ENCODE peak calls at places on chromosomes 16 and 17, in ten cellular contexts. U, B, M, V, X, S, W, Z, E and K are unnamed samples. For H3K4me1 and H3K9me3, the result is how much of the 10 kb centered on the place peaks cover.

GRCh38 chr16:2428787-2429036 is 535 bp upstream of the CCNF start:
- DNase-seq in V (no peak), W (no peak), Z (no peak), X (no peak), U (no peak), B (no peak), S (no peak), M (no peak), E (no peak), K (no peak)

GRCh38 chr17:34562387-34562786 is 17.0 kb upstream of the TMEM132E start:
- DNase-seq in S (peak), V (no peak), X (no peak), M (no peak), W (no peak), Z (no peak), U (no peak), B (no peak), E (peak), K (no peak)

GRCh38 chr16:10078541-10078949 is 103.7 kb downstream of the GRIN2A start:
- DNase-seq in Z (no peak), W (no peak), B (no peak), E (peak), M (no peak), U (no peak), V (no peak), S (no peak), X (no peak), K (no peak)

GRCh38 chr16:46885960-46886763 is 2.0 kb downstream of the GPT2 start:
- DNase-seq in S (no peak), Z (no peak), X (no peak), E (peak), U (no peak), B (no peak), W (no peak), V (no peak), M (no peak), K (no peak)

GRCh38 chr17:3015890-3016289 is 47.5 kb downstream of the OR1D5 start:
- DNase-seq in B (no peak), S (no peak), V (no peak), W (no peak), U (no peak), E (no peak), Z (no peak), M (no peak), X (no peak), K (no peak)

GRCh38 chr17:42667088-42667951 is 8.2 kb downstream of the TUBG2 start:
- DNase-seq in W (no peak), E (no peak), S (peak), U (peak), B (peak), V (no peak), M (no peak), X (no peak), Z (no peak), K (peak)

GRCh38 chr16:68069511-68070248 is 15.5 kb upstream of the NFATC3 start:
- DNase-seq in U (no peak), W (peak), E (peak), M (peak), S (no peak), Z (peak), B (peak), X (no peak), V (peak), K (peak)

GRCh38 chr16:84360170-84360569 is 8.2 kb upstream of the ATP2C2 start:
- DNase-seq in V (no peak), W (no peak), Z (no peak), B (no peak), M (peak), E (no peak), X (no peak), U (no peak), S (no peak), K (no peak)

GRCh38 chr16:85636234-85636812 is 23.2 kb downstream of the GSE1 start:
- DNase-seq in V (no peak), W (no peak), Z (no peak), X (no peak), E (no peak), U (no peak), S (no peak), B (peak), M (no peak), K (no peak)

GRCh38 chr16:75058815-75059214 is 57.8 kb downstream of the LDHD start:
- DNase-seq in V (no peak), U (no peak), E (no peak), W (no peak), B (no peak), Z (no peak), X (no peak), M (no peak), S (no peak), K (no peak)

GRCh38 chr16:67658849-67659674 is 998 bp downstream of the ACD start:
- DNase-seq in U (no peak), S (no peak), M (no peak), E (no peak), X (no peak), Z (no peak), B (no peak), V (no peak), W (no peak), K (no peak)

GRCh38 chr17:51036084-51036483 is 84.6 kb downstream of the SPAG9 start:
- DNase-seq in Z (no peak), W (no peak), U (no peak), X (no peak), E (no peak), S (no peak), M (no peak), V (no peak), B (no peak), K (no peak)

GRCh38 chr17:4658478-4659305 is 17.2 kb upstream of the ALOX15 start:
- DNase-seq in X (no peak), S (peak), V (no peak), B (no peak), M (no peak), W (no peak), E (peak), U (no peak), Z (no peak), K (no peak)

GRCh38 chr16:53341787-53342186 is 92.5 kb upstream of the RBL2 start:
- DNase-seq in S (no peak), E (no peak), B (no peak), U (no peak), Z (no peak), V (no peak), W (no peak), X (no peak), M (no peak), K (no peak)

GRCh38 chr17:50109785-50110184 is 14.6 kb downstream of the PDK2 start:
- DNase-seq in V (no peak), B (peak), M (peak), U (no peak), E (no peak), S (no peak), X (no peak), W (no peak), Z (no peak), K (no peak)

GRCh38 chr17:33730131-33730530 is 437.0 kb upstream of the ASIC2 start:
- DNase-seq in M (no peak), W (no peak), S (no peak), Z (no peak), U (no peak), V (no peak), B (no peak), E (no peak), X (no peak), K (no peak)

GRCh38 chr17:66805567-66805966 is 29.4 kb upstream of the CACNG5 start:
- DNase-seq in U (no peak), S (no peak), B (no peak), X (no peak), E (no peak), M (no peak), V (no peak), Z (no peak), W (no peak), K (no peak)

GRCh38 chr16:54284319-54284930 is 2.2 kb downstream of the IRX3 start:
- DNase-seq in Z (no peak), E (no peak), V (no peak), B (no peak), X (no peak), U (no peak), M (no peak), S (no peak), W (no peak), K (peak)

GRCh38 chr17:41802961-41803682 is 8.6 kb downstream of the P3H4 start:
- DNase-seq in Z (no peak), M (no peak), E (no peak), W (no peak), U (no peak), B (no peak), V (no peak), S (no peak), X (no peak), K (no peak)

GRCh38 chr17:43366809-43367587 is 31.8 kb upstream of the ARL4D start:
- DNase-seq in U (no peak), S (no peak), M (no peak), B (no peak), W (no peak), V (no peak), X (no peak), E (peak), Z (no peak), K (no peak)

GRCh38 chr17:81428121-81428515 is 32.9 kb downstream of the BAHCC1 start:
- DNase-seq in V (no peak), X (no peak), Z (no peak), S (peak), W (no peak), B (no peak), U (no peak), E (peak), M (no peak), K (peak)

GRCh38 chr16:57191056-57191536 is 5.0 kb downstream of the RSPRY1 start:
- DNase-seq in U (peak), Z (no peak), W (no peak), S (no peak), E (peak), X (no peak), V (no peak), B (no peak), M (no peak), K (no peak)

GRCh38 chr16:49620868-49621239 is 235.1 kb downstream of the ZNF423 start:
- DNase-seq in V (no peak), W (no peak), B (no peak), U (no peak), S (no peak), X (no peak), M (no peak), Z (no peak), E (no peak), K (no peak)

GRCh38 chr16:49923411-49923810 is 67.5 kb upstream of the ZNF423 start:
- DNase-seq in S (no peak), Z (no peak), V (no peak), M (peak), U (no peak), E (no peak), W (no peak), X (no peak), B (no peak), K (no peak)

GRCh38 chr16:20074089-20074956 is 633 bp upstream of the GPR139 start:
- DNase-seq in E (no peak), V (no peak), W (no peak), B (no peak), M (no peak), Z (no peak), S (no peak), X (no peak), U (no peak), K (no peak)

GRCh38 chr16:30699615-30700099 is 686 bp downstream of the SRCAP start:
- DNase-seq in B (no peak), M (no peak), X (no peak), S (no peak), V (no peak), Z (no peak), E (no peak), U (no peak), W (no peak), K (no peak)

GRCh38 chr16:86710602-86710950 is 132.2 kb downstream of the FOXL1 start:
- DNase-seq in E (no peak), V (no peak), X (no peak), W (no peak), U (no peak), B (no peak), M (no peak), S (no peak), Z (no peak), K (no peak)

GRCh38 chr17:64212122-64212521 is 50.9 kb downstream of the TEX2 start:
- DNase-seq in V (no peak), X (no peak), B (no peak), U (no peak), Z (no peak), S (no peak), W (no peak), M (no peak), E (no peak), K (no peak)

GRCh38 chr17:82657926-82658325 is 9.7 kb upstream of the WDR45B start:
- DNase-seq in Z (no peak), X (no peak), B (no peak), W (no peak), E (no peak), M (peak), V (no peak), U (no peak), S (no peak), K (peak)
- H3K4me3 ChIP-seq in Z (no peak), X (no peak), B (no peak), W (no peak), E (no peak), M (no peak), V (no peak), U (no peak), S (no peak), K (no peak)

GRCh38 chr17:62649570-62649969 is 22.1 kb downstream of the MRC2 start:
- DNase-seq in W (no peak), S (no peak), E (no peak), B (no peak), U (no peak), M (no peak), V (no peak), Z (peak), X (no peak), K (no peak)

GRCh38 chr17:62650587-62650986 is 23.1 kb downstream of the MRC2 start:
- DNase-seq in W (no peak), V (no peak), S (no peak), B (no peak), Z (peak), E (no peak), M (no peak), X (no peak), U (no peak), K (no peak)

GRCh38 chr17:62653831-62654829 is 26.7 kb downstream of the MRC2 start:
- DNase-seq in W (no peak), M (no peak), E (peak), X (no peak), Z (peak), B (peak), V (peak), S (peak), U (no peak), K (peak)

GRCh38 chr17:62653002-62653830 is 25.7 kb downstream of the MRC2 start:
- DNase-seq in M (no peak), X (peak), Z (peak), V (peak), W (peak), B (peak), U (peak), E (peak), S (peak), K (peak)

GRCh38 chr17:62652251-62653001 is 25.0 kb downstream of the MRC2 start:
- DNase-seq in W (no peak), E (peak), B (peak), Z (peak), X (peak), S (peak), M (no peak), V (peak), U (peak), K (peak)
- H3K4me1 ChIP-seq in W (under half), E (under half), B (under half), Z (half or more), X (under half), S (under half), M (under half), V (under half), U (under half), K (under half)

GRCh38 chr17:82949984-82950383 is 110.2 kb upstream of the ZNF750 start:
- DNase-seq in S (no peak), E (no peak), M (peak), X (no peak), Z (peak), V (no peak), W (no peak), B (no peak), U (no peak), K (no peak)

GRCh38 chr17:82948957-82949356 is 109.1 kb upstream of the ZNF750 start:
- DNase-seq in S (no peak), V (no peak), Z (peak), M (no peak), U (no peak), X (no peak), W (no peak), E (no peak), B (no peak), K (no peak)

GRCh38 chr17:82948081-82948511 is 108.3 kb upstream of the ZNF750 start:
- DNase-seq in U (no peak), W (no peak), B (no peak), E (no peak), X (no peak), M (peak), Z (peak), S (no peak), V (no peak), K (peak)

GRCh38 chr17:82950525-82951102 is 110.8 kb upstream of the ZNF750 start:
- DNase-seq in W (no peak), X (no peak), E (no peak), M (peak), Z (peak), V (no peak), B (no peak), U (no peak), S (no peak), K (no peak)

GRCh38 chr17:82949361-82949760 is 109.5 kb upstream of the ZNF750 start:
- DNase-seq in X (no peak), V (no peak), M (peak), Z (peak), B (no peak), S (no peak), U (no peak), W (no peak), E (no peak), K (no peak)
- H3K9me3 ChIP-seq in X (under half), V (half or more), M (under half), Z (under half), B (under half), S (under half), U (half or more), W (under half), E (under half), K (under half)

DNA sequence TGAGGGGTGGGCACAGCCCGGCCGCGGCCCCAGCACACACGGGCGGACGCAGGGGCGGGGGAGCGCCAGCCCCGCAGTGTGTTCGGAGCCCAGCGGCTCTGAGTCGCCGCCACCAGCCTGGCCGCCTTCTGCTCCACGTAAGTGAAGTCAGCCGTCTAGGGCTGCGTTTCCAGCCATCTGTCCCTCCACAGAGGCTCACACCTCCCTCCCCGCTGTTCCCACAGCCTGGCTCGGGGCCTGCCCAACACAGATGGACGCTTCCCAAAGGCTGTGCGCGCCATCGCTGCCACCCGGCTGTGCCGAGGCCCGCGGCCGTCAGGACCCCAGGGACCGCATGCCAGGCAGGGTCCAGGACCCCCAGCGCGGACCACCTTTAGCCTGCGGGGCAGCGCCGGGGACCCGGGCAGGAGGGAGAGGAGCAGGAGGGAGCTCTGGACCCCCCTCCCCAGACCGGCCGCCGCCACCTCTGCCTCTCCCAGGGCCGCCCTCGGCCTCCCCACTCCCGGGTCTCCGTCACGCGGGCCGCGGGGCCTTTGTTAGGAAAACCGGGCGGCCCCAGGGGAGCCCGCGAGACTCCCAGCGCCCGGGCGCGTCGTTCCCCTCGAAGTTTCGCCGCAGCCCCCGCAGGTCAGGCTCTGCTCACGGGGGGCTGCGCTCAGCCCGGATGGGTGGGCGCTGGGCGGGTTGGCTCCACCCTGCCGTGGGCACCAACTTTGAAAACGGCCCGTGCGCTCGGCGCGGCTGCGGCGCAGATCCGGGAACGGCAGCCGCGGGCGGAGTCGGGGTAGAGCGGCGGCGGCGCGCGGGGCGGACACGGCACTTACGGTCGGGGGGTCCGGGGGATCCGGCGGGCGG is 36.6 kb downstream of the CBFA2T3 start:
- DNase-seq in X (no peak), W (no peak), V (peak), B (no peak), E (peak), S (no peak), M (no peak), Z (no peak), U (no peak), K (peak)
- H3K4me3 ChIP-seq in X (no peak), W (peak), V (peak), B (peak), E (peak), S (no peak), M (peak), Z (peak), U (peak), K (peak)

DNA sequence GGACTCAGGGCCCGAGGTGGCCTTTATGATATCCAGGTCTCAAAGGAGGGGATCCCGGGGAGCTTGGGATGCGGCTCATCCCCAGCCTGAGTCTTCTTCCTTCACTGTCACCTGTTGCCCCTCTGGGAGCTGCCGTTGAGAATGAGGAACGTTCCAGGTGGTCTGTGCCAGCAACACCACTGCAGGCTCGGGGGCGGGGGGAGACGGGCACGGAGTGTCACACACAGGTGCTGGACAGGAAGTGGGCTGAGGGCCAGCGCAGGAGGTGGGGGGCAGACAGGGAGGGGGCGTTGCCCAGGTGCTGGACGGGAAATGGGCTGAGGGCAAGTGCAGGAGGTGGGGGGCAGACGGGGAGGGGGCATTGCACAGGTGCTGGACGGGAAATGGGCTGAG is 28.2 kb downstream of the METRNL start:
- DNase-seq in U (no peak), B (no peak), S (no peak), V (no peak), X (no peak), M (no peak), Z (no peak), W (no peak), E (no peak), K (no peak)
- H3K4me1 ChIP-seq in U (under half), B (under half), S (under half), V (under half), X (under half), M (under half), Z (under half), W (under half), E (half or more), K (under half)